ENCODE peak calls at places on chromosomes 7 and 10, in eight cellular contexts. G, Y, C, X, Q, U, O and W are unnamed samples.

GRCh38 chr7:115707684-115708341 is 322.8 kb downstream of the TFEC start:
- DNase-seq in G (no peak), Y (no peak), C (peak), X (no peak), Q (no peak), U (no peak), O (no peak), W (no peak)

GRCh38 chr7:65951837-65952578 is 30.0 kb downstream of the GUSB start:
- DNase-seq in G (no peak), Y (peak), C (no peak), X (no peak), Q (no peak), U (no peak), O (no peak), W (no peak)

GRCh38 chr7:101140339-101140699 is 13.4 kb downstream of the SERPINE1 start:
- DNase-seq in G (no peak), Y (no peak), C (no peak), X (no peak), Q (no peak), U (no peak), O (peak), W (no peak)

GRCh38 chr7:116953372-116953726 is at the start of gene ST7:
- DNase-seq in G (peak), Y (peak), C (peak), X (peak), Q (no peak), U (no peak), O (peak), W (peak)

GRCh38 chr7:74454059-74454947 is 597 bp downstream of the GTF2IRD1 start:
- DNase-seq in G (no peak), Y (no peak), C (no peak), X (no peak), Q (no peak), U (peak), O (no peak), W (no peak)

GRCh38 chr10:649445-649797 is 40.0 kb downstream of the DIP2C start:
- DNase-seq in G (no peak), Y (no peak), C (no peak), X (no peak), Q (no peak), U (no peak), O (no peak), W (no peak)

GRCh38 chr7:49255061-49255460 is 330.7 kb downstream of the CDC14C start:
- DNase-seq in G (no peak), Y (no peak), C (no peak), X (no peak), Q (no peak), U (no peak), O (no peak), W (no peak)

GRCh38 chr7:28349637-28350036 is 62.7 kb upstream of the CREB5 start:
- DNase-seq in G (no peak), Y (peak), C (no peak), X (no peak), Q (no peak), U (no peak), O (no peak), W (no peak)

GRCh38 chr7:157394246-157395191 is 57.7 kb downstream of the DNAJB6 start:
- DNase-seq in G (no peak), Y (no peak), C (no peak), X (no peak), Q (no peak), U (no peak), O (no peak), W (no peak)